ENCODE peak calls at places on chromosomes 7 and 10, in four cellular contexts. X is K562, N is HepG2, V is H1. S is an unnamed sample.

GRCh38 chr7:22858640-22859561 is 36.3 kb upstream of the TOMM7 start:
- DNase-seq in X (peak), N (no peak), V (no peak), S (peak)

GRCh38 chr10:24415455-24416169 is 206.7 kb downstream of the KIAA1217 start:
- DNase-seq in X (no peak), N (no peak), V (no peak), S (no peak)

GRCh38 chr10:75469018-75469616 is 37.7 kb downstream of the LRMDA start:
- DNase-seq in X (no peak), N (peak), V (no peak), S (no peak)

GRCh38 chr7:132876576-132876975 is 205.3 kb downstream of the CHCHD3 start:
- DNase-seq in X (no peak), N (no peak), V (no peak), S (no peak)

GRCh38 chr7:17448479-17449423 is 150.3 kb downstream of the AHR start:
- DNase-seq in X (no peak), N (no peak), V (no peak), S (no peak)

GRCh38 chr10:122121059-122121458 is 132.1 kb downstream of the TACC2 start:
- DNase-seq in X (no peak), N (no peak), V (no peak), S (no peak)

GRCh38 chr10:29150010-29150409 is 138.9 kb upstream of the LYZL1 start:
- DNase-seq in X (no peak), N (no peak), V (no peak), S (no peak)

GRCh38 chr10:11080564-11080984 is 62.9 kb downstream of the CELF2 start:
- DNase-seq in X (no peak), N (no peak), V (no peak), S (no peak)

GRCh38 chr7:88218836-88219605 is 817 bp downstream of the SRI start:
- DNase-seq in X (peak), N (no peak), V (no peak), S (no peak)

GRCh38 chr7:93245525-93246432 is 13.6 kb downstream of the VPS50 start:
- DNase-seq in X (peak), N (peak), V (no peak), S (no peak)

GRCh38 chr7:157564518-157565177 is 227.8 kb downstream of the DNAJB6 start:
- DNase-seq in X (no peak), N (no peak), V (no peak), S (peak)

GRCh38 chr10:78756604-78757442 is 311.9 kb upstream of the ZMIZ1 start:
- DNase-seq in X (no peak), N (peak), V (no peak), S (peak)

GRCh38 chr7:83413425-83413824 is 235.5 kb downstream of the SEMA3E start:
- DNase-seq in X (no peak), N (no peak), V (no peak), S (no peak)

GRCh38 chr7:80542398-80542797 is 30.5 kb upstream of the GNAT3 start:
- DNase-seq in X (no peak), N (no peak), V (no peak), S (no peak)

GRCh38 chr10:48939790-48940325 is at the start of gene LRRC18:
- DNase-seq in X (no peak), N (no peak), V (no peak), S (no peak)

GRCh38 chr10:48940372-48940771 is 732 bp upstream of the LRRC18 start:
- DNase-seq in X (no peak), N (no peak), V (no peak), S (no peak)

GRCh38 chr10:48938990-48939536 is 577 bp downstream of the LRRC18 start:
- DNase-seq in X (no peak), N (no peak), V (no peak), S (no peak)

GRCh38 chr10:48938281-48938680 is 1.4 kb downstream of the LRRC18 start:
- DNase-seq in X (no peak), N (no peak), V (no peak), S (no peak)

DNA sequence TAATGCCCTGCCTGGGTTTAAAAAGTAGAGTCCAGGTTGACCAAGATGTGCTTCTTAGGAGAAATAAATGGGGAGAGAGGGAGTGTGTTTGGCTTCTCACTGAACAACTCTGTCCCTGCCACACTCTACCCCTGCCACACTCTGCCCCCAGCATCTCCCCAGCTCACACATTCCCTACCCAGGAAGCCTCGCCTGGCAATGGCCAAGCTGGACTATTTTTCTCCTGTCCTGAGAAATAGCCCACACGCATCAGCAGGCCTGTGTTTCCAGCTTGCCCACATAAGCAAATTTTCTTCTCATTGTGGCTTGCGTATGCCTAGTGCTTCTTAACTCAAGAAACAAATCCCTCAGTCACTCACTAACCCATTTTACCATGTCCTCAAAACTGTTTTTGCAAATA is 1.8 kb downstream of the LRRC18 start:
- DNase-seq in X (no peak), N (no peak), V (no peak), S (no peak)
- TF ChIP-seq FOSL1 in X (no peak), N (no peak), V (no peak), S (no peak)

GRCh38 chr7:90176195-90176594 is 21.9 kb downstream of the STEAP1 start:
- DNase-seq in X (no peak), N (no peak), V (no peak), S (no peak)
- TF ChIP-seq EZH2 in X (no peak), N (no peak), V (no peak), S (no peak)

DNA sequence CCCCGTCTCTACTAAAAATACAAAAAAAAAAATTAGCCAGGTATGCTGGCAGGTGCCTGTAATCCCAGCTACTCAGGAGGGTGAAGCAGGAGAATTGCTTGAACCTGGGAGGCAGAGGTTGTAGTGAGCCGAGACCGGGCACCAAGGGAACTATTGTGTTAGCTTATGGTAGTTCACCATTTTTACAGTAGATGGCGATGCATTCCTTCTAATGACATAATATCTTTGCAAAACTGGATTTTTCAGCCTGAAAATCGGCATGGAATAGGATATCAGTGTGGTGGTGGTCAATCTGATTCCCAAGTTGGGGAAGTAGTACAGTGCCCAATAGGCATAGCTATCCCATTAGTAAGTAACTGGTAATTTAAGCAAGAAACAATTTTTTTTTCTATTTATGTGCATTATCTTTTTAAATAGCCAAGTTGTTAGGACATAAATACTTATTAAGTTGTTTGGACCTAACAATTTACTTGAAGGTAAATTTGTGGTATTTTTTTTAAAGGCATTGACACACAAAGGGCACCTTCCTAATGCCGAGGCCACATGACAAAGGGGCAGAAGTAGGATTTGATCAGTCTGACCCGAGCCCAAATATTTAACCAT is 17.6 kb upstream of the IMPDH1 start:
- DNase-seq in X (peak), N (peak), V (no peak), S (peak)
- TF ChIP-seq FOSL1 in X (no peak), N (no peak), V (no peak), S (no peak)

GRCh38 chr7:127251458-127252379 is 1.0 kb downstream of the GRM8 start:
- DNase-seq in X (no peak), N (no peak), V (no peak), S (no peak)

GRCh38 chr7:127251048-127251451 is 1.7 kb downstream of the GRM8 start:
- DNase-seq in X (no peak), N (no peak), V (no peak), S (no peak)

GRCh38 chr7:127252736-127253288 is at the start of gene GRM8:
- DNase-seq in X (peak), N (peak), V (peak), S (no peak)

GRCh38 chr7:127253289-127254162 is 785 bp upstream of the GRM8 start:
- DNase-seq in X (peak), N (peak), V (peak), S (peak)

GRCh38 chr7:127252380-127252718 is 392 bp downstream of the GRM8 start:
- DNase-seq in X (no peak), N (no peak), V (no peak), S (no peak)
- TF ChIP-seq EZH2 in X (no peak), N (no peak), V (no peak), S (no peak)

GRCh38 chr10:124185074-124185473 is 91.7 kb upstream of the CHST15 start:
- DNase-seq in X (no peak), N (no peak), V (no peak), S (no peak)
- TF ChIP-seq FOSL1 in X (no peak), N (no peak), V (no peak), S (no peak)

S was measured in HCT116.